ENCODE peak calls at places on chromosomes 6 and 20, in ten cellular contexts. One of them, this sample, is unnamed.

GRCh38 chr20:49811825-49812462 is 684 bp upstream of the SLC9A8 start:
- DNase-seq in nephron progenitor cell: no peak
- DNase-seq in AG09309: no peak
- DNase-seq in Panc1: no peak
- DNase-seq in colonic mucosa: no peak
- DNase-seq in stomach: no peak
- DNase-seq in esophagus squamous epithelium: no peak
- DNase-seq in choroid plexus epithelial cell: no peak
- DNase-seq in upper lobe of left lung: no peak
- DNase-seq in HL-60: no peak
- DNase-seq in this sample: no peak

GRCh38 chr20:23035731-23036130 is 619 bp downstream of the SSTR4 start:
- DNase-seq in nephron progenitor cell: no peak
- DNase-seq in AG09309: no peak
- DNase-seq in Panc1: no peak
- DNase-seq in colonic mucosa: no peak
- DNase-seq in stomach: no peak
- DNase-seq in esophagus squamous epithelium: no peak
- DNase-seq in choroid plexus epithelial cell: no peak
- DNase-seq in upper lobe of left lung: no peak
- DNase-seq in HL-60: no peak
- DNase-seq in this sample: no peak

GRCh38 chr20:43721429-43722152 is 5.2 kb downstream of the GTSF1L start:
- DNase-seq in nephron progenitor cell: no peak
- DNase-seq in AG09309: no peak
- DNase-seq in Panc1: no peak
- DNase-seq in colonic mucosa: no peak
- DNase-seq in stomach: no peak
- DNase-seq in esophagus squamous epithelium: no peak
- DNase-seq in choroid plexus epithelial cell: no peak
- DNase-seq in upper lobe of left lung: no peak
- DNase-seq in HL-60: no peak
- DNase-seq in this sample: no peak

GRCh38 chr6:164085552-164086325 is 671.2 kb downstream of the QKI start:
- DNase-seq in nephron progenitor cell: no peak
- DNase-seq in AG09309: peak
- DNase-seq in Panc1: no peak
- DNase-seq in colonic mucosa: no peak
- DNase-seq in stomach: no peak
- DNase-seq in esophagus squamous epithelium: no peak
- DNase-seq in choroid plexus epithelial cell: peak
- DNase-seq in upper lobe of left lung: no peak
- DNase-seq in HL-60: no peak
- DNase-seq in this sample: no peak

GRCh38 chr6:47785187-47785586 is 3.4 kb downstream of the OPN5 start:
- DNase-seq in nephron progenitor cell: no peak
- DNase-seq in AG09309: no peak
- DNase-seq in Panc1: no peak
- DNase-seq in colonic mucosa: no peak
- DNase-seq in stomach: no peak
- DNase-seq in esophagus squamous epithelium: no peak
- DNase-seq in choroid plexus epithelial cell: no peak
- DNase-seq in upper lobe of left lung: no peak
- DNase-seq in HL-60: no peak
- DNase-seq in this sample: no peak

GRCh38 chr6:3382399-3383279 is 74.2 kb downstream of the SLC22A23 start:
- DNase-seq in nephron progenitor cell: no peak
- DNase-seq in AG09309: no peak
- DNase-seq in Panc1: no peak
- DNase-seq in colonic mucosa: peak
- DNase-seq in stomach: peak
- DNase-seq in esophagus squamous epithelium: no peak
- DNase-seq in choroid plexus epithelial cell: no peak
- DNase-seq in upper lobe of left lung: no peak
- DNase-seq in HL-60: no peak
- DNase-seq in this sample: no peak

GRCh38 chr20:43727980-43728590 is 1.3 kb upstream of the GTSF1L start:
- DNase-seq in nephron progenitor cell: no peak
- DNase-seq in AG09309: no peak
- DNase-seq in Panc1: no peak
- DNase-seq in colonic mucosa: peak
- DNase-seq in stomach: no peak
- DNase-seq in esophagus squamous epithelium: no peak
- DNase-seq in choroid plexus epithelial cell: no peak
- DNase-seq in upper lobe of left lung: no peak
- DNase-seq in HL-60: no peak
- DNase-seq in this sample: no peak

GRCh38 chr20:40251284-40251932 is 437.6 kb downstream of the MAFB start:
- DNase-seq in nephron progenitor cell: peak
- DNase-seq in AG09309: no peak
- DNase-seq in Panc1: no peak
- DNase-seq in colonic mucosa: peak
- DNase-seq in stomach: no peak
- DNase-seq in esophagus squamous epithelium: no peak
- DNase-seq in choroid plexus epithelial cell: peak
- DNase-seq in upper lobe of left lung: peak
- DNase-seq in HL-60: no peak
- DNase-seq in this sample: no peak

GRCh38 chr20:47427746-47428145 is 71.2 kb upstream of the ZMYND8 start:
- DNase-seq in nephron progenitor cell: no peak
- DNase-seq in AG09309: no peak
- DNase-seq in Panc1: no peak
- DNase-seq in colonic mucosa: no peak
- DNase-seq in stomach: no peak
- DNase-seq in esophagus squamous epithelium: no peak
- DNase-seq in choroid plexus epithelial cell: no peak
- DNase-seq in upper lobe of left lung: no peak
- DNase-seq in HL-60: peak
- DNase-seq in this sample: no peak

GRCh38 chr6:16522937-16523336 is 238.3 kb downstream of the ATXN1 start:
- DNase-seq in nephron progenitor cell: no peak
- DNase-seq in AG09309: no peak
- DNase-seq in Panc1: no peak
- DNase-seq in colonic mucosa: no peak
- DNase-seq in stomach: no peak
- DNase-seq in esophagus squamous epithelium: no peak
- DNase-seq in choroid plexus epithelial cell: no peak
- DNase-seq in upper lobe of left lung: no peak
- DNase-seq in HL-60: no peak
- DNase-seq in this sample: no peak

GRCh38 chr6:128124713-128125112 is 223.9 kb upstream of the THEMIS start:
- DNase-seq in nephron progenitor cell: no peak
- DNase-seq in AG09309: no peak
- DNase-seq in Panc1: no peak
- DNase-seq in colonic mucosa: no peak
- DNase-seq in stomach: no peak
- DNase-seq in esophagus squamous epithelium: no peak
- DNase-seq in choroid plexus epithelial cell: peak
- DNase-seq in upper lobe of left lung: no peak
- DNase-seq in HL-60: no peak
- DNase-seq in this sample: no peak

GRCh38 chr20:3818155-3819151 is 1.9 kb upstream of the AP5S1 start:
- DNase-seq in nephron progenitor cell: peak
- DNase-seq in AG09309: no peak
- DNase-seq in Panc1: peak
- DNase-seq in colonic mucosa: peak
- DNase-seq in stomach: peak
- DNase-seq in esophagus squamous epithelium: no peak
- DNase-seq in choroid plexus epithelial cell: peak
- DNase-seq in upper lobe of left lung: peak
- DNase-seq in HL-60: peak
- DNase-seq in this sample: no peak

GRCh38 chr6:137049095-137049494 is 4.3 kb upstream of the IL20RA start:
- DNase-seq in nephron progenitor cell: no peak
- DNase-seq in AG09309: no peak
- DNase-seq in Panc1: no peak
- DNase-seq in colonic mucosa: no peak
- DNase-seq in stomach: no peak
- DNase-seq in esophagus squamous epithelium: no peak
- DNase-seq in choroid plexus epithelial cell: no peak
- DNase-seq in upper lobe of left lung: no peak
- DNase-seq in HL-60: no peak
- DNase-seq in this sample: no peak

GRCh38 chr20:35506872-35507638 is 22.4 kb downstream of the C20orf173 start:
- DNase-seq in nephron progenitor cell: no peak
- DNase-seq in AG09309: no peak
- DNase-seq in Panc1: no peak
- DNase-seq in colonic mucosa: no peak
- DNase-seq in stomach: no peak
- DNase-seq in esophagus squamous epithelium: no peak
- DNase-seq in choroid plexus epithelial cell: peak
- DNase-seq in upper lobe of left lung: no peak
- DNase-seq in HL-60: no peak
- DNase-seq in this sample: no peak

GRCh38 chr20:18719426-18719825 is 94.2 kb upstream of the SCP2D1 start:
- DNase-seq in nephron progenitor cell: no peak
- DNase-seq in AG09309: no peak
- DNase-seq in Panc1: no peak
- DNase-seq in colonic mucosa: no peak
- DNase-seq in stomach: no peak
- DNase-seq in esophagus squamous epithelium: no peak
- DNase-seq in choroid plexus epithelial cell: peak
- DNase-seq in upper lobe of left lung: no peak
- DNase-seq in HL-60: no peak
- DNase-seq in this sample: no peak

GRCh38 chr6:31791324-31792089 is 4.0 kb downstream of the VARS1 start:
- DNase-seq in nephron progenitor cell: peak
- DNase-seq in AG09309: no peak
- DNase-seq in Panc1: no peak
- DNase-seq in colonic mucosa: no peak
- DNase-seq in stomach: peak
- DNase-seq in esophagus squamous epithelium: no peak
- DNase-seq in choroid plexus epithelial cell: peak
- DNase-seq in upper lobe of left lung: no peak
- DNase-seq in HL-60: no peak
- DNase-seq in this sample: no peak

GRCh38 chr20:9517297-9518134 is 3.1 kb downstream of the LAMP5 start:
- DNase-seq in nephron progenitor cell: no peak
- DNase-seq in AG09309: no peak
- DNase-seq in Panc1: no peak
- DNase-seq in colonic mucosa: no peak
- DNase-seq in stomach: no peak
- DNase-seq in esophagus squamous epithelium: no peak
- DNase-seq in choroid plexus epithelial cell: no peak
- DNase-seq in upper lobe of left lung: peak
- DNase-seq in HL-60: no peak
- DNase-seq in this sample: no peak
- TF ChIP-seq CTCF in nephron progenitor cell: no peak
- TF ChIP-seq CTCF in AG09309: no peak
- TF ChIP-seq CTCF in Panc1: no peak
- TF ChIP-seq CTCF in colonic mucosa: no peak
- TF ChIP-seq CTCF in stomach: no peak
- TF ChIP-seq CTCF in esophagus squamous epithelium: no peak
- TF ChIP-seq CTCF in choroid plexus epithelial cell: no peak
- TF ChIP-seq CTCF in upper lobe of left lung: no peak
- TF ChIP-seq CTCF in HL-60: no peak
- TF ChIP-seq CTCF in this sample: no peak

DNA sequence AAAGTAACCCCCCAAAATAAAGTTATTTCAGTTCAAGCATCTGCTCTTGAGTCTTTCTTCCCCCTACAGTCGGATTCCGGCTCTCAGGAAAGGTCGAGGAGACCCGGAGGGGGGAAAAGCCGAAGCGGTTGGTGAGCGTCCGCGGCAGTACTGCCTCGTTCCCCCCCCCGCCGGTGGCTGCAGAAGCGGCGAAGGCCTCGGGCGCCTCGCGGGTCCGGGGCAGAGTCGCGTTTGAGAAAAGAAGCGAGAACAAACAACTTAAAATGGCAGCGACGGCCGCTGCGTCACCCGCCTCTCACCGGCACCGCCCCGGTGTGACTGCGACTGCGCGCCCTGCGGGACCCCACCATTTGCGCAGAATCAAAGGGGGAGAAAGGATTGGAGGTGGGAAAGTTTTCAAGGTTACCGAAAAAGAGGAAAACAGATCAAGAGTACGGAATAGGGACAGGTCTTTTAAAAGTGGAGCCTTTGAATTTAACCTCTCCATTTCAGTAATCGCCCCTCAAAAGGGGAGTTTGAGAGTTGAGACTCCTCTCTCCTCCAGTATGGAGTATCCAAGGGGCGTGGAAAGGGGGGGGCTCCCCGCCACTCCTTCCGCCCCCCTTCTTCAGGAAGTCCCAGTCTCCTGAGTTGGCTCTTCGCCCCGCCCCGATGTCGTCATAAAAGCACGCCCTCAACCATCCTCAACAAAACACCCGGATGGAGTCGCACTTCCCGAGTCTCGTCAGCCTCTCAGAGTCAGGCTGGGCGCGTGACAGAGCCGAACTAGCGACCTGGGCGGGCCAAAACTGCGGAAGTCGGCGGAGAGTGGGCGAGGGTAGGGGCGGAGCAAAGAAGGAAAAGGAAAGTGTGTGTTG is 1.9 kb upstream of the C6orf62 start:
- DNase-seq in nephron progenitor cell: peak
- DNase-seq in AG09309: peak
- DNase-seq in Panc1: peak
- DNase-seq in colonic mucosa: peak
- DNase-seq in stomach: peak
- DNase-seq in esophagus squamous epithelium: peak
- DNase-seq in choroid plexus epithelial cell: peak
- DNase-seq in upper lobe of left lung: peak
- DNase-seq in HL-60: peak
- DNase-seq in this sample: peak
- TF ChIP-seq CTCF in nephron progenitor cell: no peak
- TF ChIP-seq CTCF in AG09309: no peak
- TF ChIP-seq CTCF in Panc1: no peak
- TF ChIP-seq CTCF in colonic mucosa: no peak
- TF ChIP-seq CTCF in stomach: peak
- TF ChIP-seq CTCF in esophagus squamous epithelium: peak
- TF ChIP-seq CTCF in choroid plexus epithelial cell: no peak
- TF ChIP-seq CTCF in upper lobe of left lung: no peak
- TF ChIP-seq CTCF in HL-60: no peak
- TF ChIP-seq CTCF in this sample: no peak

DNA sequence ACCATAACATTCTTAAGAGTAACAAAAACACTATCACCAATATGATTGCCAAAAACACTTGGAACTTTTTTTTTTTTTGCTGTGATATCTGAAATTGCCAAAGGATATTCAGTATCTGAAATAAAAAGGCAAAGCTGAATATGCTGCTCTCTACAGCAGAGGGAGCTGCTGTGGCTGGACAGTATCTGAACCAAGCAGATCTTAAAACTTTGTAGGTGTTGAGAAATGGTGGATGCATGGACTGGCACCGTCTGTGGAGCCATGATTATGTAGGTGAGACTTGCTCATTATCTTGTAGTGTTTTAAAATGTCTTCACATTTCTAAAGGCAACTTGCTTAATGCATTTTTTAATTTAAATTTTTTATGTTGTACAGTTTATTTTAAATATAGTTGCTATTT is 9.2 kb downstream of the PDCD2 start:
- DNase-seq in nephron progenitor cell: no peak
- DNase-seq in AG09309: no peak
- DNase-seq in Panc1: no peak
- DNase-seq in colonic mucosa: no peak
- DNase-seq in stomach: no peak
- DNase-seq in esophagus squamous epithelium: no peak
- DNase-seq in choroid plexus epithelial cell: peak
- DNase-seq in upper lobe of left lung: no peak
- DNase-seq in HL-60: no peak
- DNase-seq in this sample: no peak
- TF ChIP-seq CTCF in nephron progenitor cell: no peak
- TF ChIP-seq CTCF in AG09309: peak
- TF ChIP-seq CTCF in Panc1: peak
- TF ChIP-seq CTCF in colonic mucosa: no peak
- TF ChIP-seq CTCF in stomach: no peak
- TF ChIP-seq CTCF in esophagus squamous epithelium: peak
- TF ChIP-seq CTCF in choroid plexus epithelial cell: peak
- TF ChIP-seq CTCF in upper lobe of left lung: no peak
- TF ChIP-seq CTCF in HL-60: no peak
- TF ChIP-seq CTCF in this sample: peak

GRCh38 chr6:168363302-168363701 is 43.7 kb upstream of the DACT2 start:
- DNase-seq in nephron progenitor cell: no peak
- DNase-seq in AG09309: no peak
- DNase-seq in Panc1: no peak
- DNase-seq in colonic mucosa: no peak
- DNase-seq in stomach: no peak
- DNase-seq in esophagus squamous epithelium: no peak
- DNase-seq in choroid plexus epithelial cell: no peak
- DNase-seq in upper lobe of left lung: no peak
- DNase-seq in HL-60: no peak
- DNase-seq in this sample: no peak
- TF ChIP-seq CTCF in nephron progenitor cell: no peak
- TF ChIP-seq CTCF in AG09309: no peak
- TF ChIP-seq CTCF in Panc1: no peak
- TF ChIP-seq CTCF in colonic mucosa: no peak
- TF ChIP-seq CTCF in stomach: no peak
- TF ChIP-seq CTCF in esophagus squamous epithelium: no peak
- TF ChIP-seq CTCF in choroid plexus epithelial cell: no peak
- TF ChIP-seq CTCF in upper lobe of left lung: no peak
- TF ChIP-seq CTCF in HL-60: no peak
- TF ChIP-seq CTCF in this sample: no peak